ENCODE peak calls at places on chromosome 22, in four cellular contexts. Y, R, A and L are unnamed samples.

GRCh38 chr22:38956551-38956950 is 858 bp upstream of the APOBEC3A start:
- DNase-seq in R (no peak), Y (no peak), A (no peak), L (no peak)

GRCh38 chr22:26542831-26543230 is 30.6 kb upstream of the TFIP11 start:
- DNase-seq in R (peak), A (no peak), Y (no peak), L (no peak)

GRCh38 chr22:36934153-36934939 is 20.9 kb downstream of the CSF2RB start:
- DNase-seq in R (no peak), Y (no peak), A (no peak), L (no peak)

GRCh38 chr22:31253949-31254348 is 38.3 kb downstream of the PIK3IP1 start:
- DNase-seq in Y (no peak), A (no peak), R (no peak), L (no peak)

GRCh38 chr22:42462016-42462415 is 29.8 kb upstream of the NFAM1 start:
- DNase-seq in R (no peak), A (no peak), Y (no peak), L (no peak)

GRCh38 chr22:26321469-26321913 is 107.6 kb upstream of the ASPHD2 start:
- DNase-seq in Y (no peak), R (peak), A (peak), L (peak)

GRCh38 chr22:44765571-44766285 is 13.4 kb downstream of the ARHGAP8 start:
- DNase-seq in Y (no peak), R (no peak), A (no peak), L (peak)

GRCh38 chr22:33038131-33038772 is 19.9 kb downstream of the SYN3 start:
- DNase-seq in Y (no peak), R (no peak), A (peak), L (no peak)

GRCh38 chr22:50089231-50090140 is at the start of gene MOV10L1:
- DNase-seq in R (no peak), Y (no peak), A (peak), L (no peak)

GRCh38 chr22:30275625-30276024 is 9.0 kb upstream of the OSM start:
- DNase-seq in R (no peak), Y (no peak), A (no peak), L (no peak)

GRCh38 chr22:45804986-45805325 is 133.3 kb downstream of the ATXN10 start:
- DNase-seq in A (peak), Y (peak), R (peak), L (peak)

GRCh38 chr22:28310299-28310698 is 369.3 kb downstream of the TTC28 start:
- DNase-seq in Y (no peak), R (no peak), A (no peak), L (no peak)

GRCh38 chr22:32103648-32104326 is 55.3 kb downstream of the C22orf42 start:
- DNase-seq in Y (no peak), A (peak), R (peak), L (no peak)

GRCh38 chr22:21752276-21752675 is 16.7 kb upstream of the YPEL1 start:
- DNase-seq in A (no peak), R (no peak), Y (no peak), L (no peak)

GRCh38 chr22:39017596-39018365 is 3.1 kb upstream of the APOBEC3D start:
- DNase-seq in Y (no peak), A (no peak), R (no peak), L (no peak)

GRCh38 chr22:49929553-49929979 is 11.1 kb downstream of the CRELD2 start:
- DNase-seq in R (peak), A (no peak), Y (peak), L (no peak)

GRCh38 chr22:46646531-46647211 is 26.5 kb downstream of the GRAMD4 start:
- DNase-seq in A (no peak), Y (no peak), R (no peak), L (no peak)